ENCODE peak calls at places on chromosome 22, in four cellular contexts. E is heart right ventricle, D is brain microvascular endothelial cell, X is stomach. I is an unnamed sample.

GRCh38 chr22:50306753-50307749 is at the start of gene PLXNB2:
- DNase-seq in E (peak), D (peak), X (peak), I (no peak)

GRCh38 chr22:46084376-46084775 is 66.0 kb upstream of the PPARA start:
- DNase-seq in E (peak), D (no peak), X (no peak), I (no peak)

GRCh38 chr22:26797910-26798309 is 140.5 kb downstream of the MIAT start:
- DNase-seq in E (no peak), D (no peak), X (no peak), I (no peak)

GRCh38 chr22:32818446-32819115 is 17.1 kb downstream of the TIMP3 start:
- DNase-seq in E (no peak), D (no peak), X (no peak), I (no peak)

GRCh38 chr22:35883028-35883620 is 145.5 kb downstream of the RBFOX2 start:
- DNase-seq in E (no peak), D (no peak), X (no peak), I (peak)

GRCh38 chr22:26479792-26480610 is 3.6 kb downstream of the HPS4 start:
- DNase-seq in E (no peak), D (no peak), X (no peak), I (no peak)

GRCh38 chr22:20061481-20061861 is 18.6 kb upstream of the DGCR8 start:
- DNase-seq in E (peak), D (no peak), X (no peak), I (no peak)

GRCh38 chr22:39362932-39363331 is 13.1 kb downstream of the SYNGR1 start:
- DNase-seq in E (no peak), D (no peak), X (no peak), I (no peak)

GRCh38 chr22:44622147-44622427 is 79.9 kb upstream of the PRR5 start:
- DNase-seq in E (no peak), D (no peak), X (no peak), I (no peak)

GRCh38 chr22:25900390-25900789 is 158.4 kb downstream of the MYO18B start:
- DNase-seq in E (no peak), D (no peak), X (no peak), I (no peak)

GRCh38 chr22:38734203-38735100 is 21.3 kb downstream of the SUN2 start:
- DNase-seq in E (no peak), D (no peak), X (no peak), I (no peak)

GRCh38 chr22:43462701-43463100 is 50.9 kb downstream of the MPPED1 start:
- DNase-seq in E (no peak), D (no peak), X (no peak), I (no peak)

GRCh38 chr22:30414525-30415047 is 11.0 kb upstream of the MTFP1 start:
- DNase-seq in E (no peak), D (no peak), X (no peak), I (no peak)

GRCh38 chr22:21791635-21792625 is 56.3 kb upstream of the YPEL1 start:
- DNase-seq in E (no peak), D (peak), X (no peak), I (no peak)

GRCh38 chr22:44351685-44352377 is 39.1 kb upstream of the SHISAL1 start:
- DNase-seq in E (no peak), D (peak), X (no peak), I (peak)

GRCh38 chr22:40707154-40707553 is 27.9 kb downstream of the MCHR1 start:
- DNase-seq in E (no peak), D (no peak), X (no peak), I (no peak)

GRCh38 chr22:26779108-26779507 is 121.7 kb downstream of the MIAT start:
- DNase-seq in E (no peak), D (no peak), X (no peak), I (no peak)

GRCh38 chr22:16717699-16718558 is 107.3 kb downstream of the XKR3 start:
- DNase-seq in E (no peak), D (no peak), X (no peak), I (no peak)

GRCh38 chr22:24153353-24153752 is 27.9 kb upstream of the SUSD2 start:
- DNase-seq in E (no peak), D (peak), X (no peak), I (no peak)

GRCh38 chr22:43169310-43170130 is 17.4 kb downstream of the TTLL12 start:
- DNase-seq in E (no peak), D (no peak), X (no peak), I (no peak)

GRCh38 chr22:19971276-19972124 is 29.9 kb upstream of the TXNRD2 start:
- DNase-seq in E (no peak), D (no peak), X (peak), I (no peak)

GRCh38 chr22:48278620-48279464 is 1516.4 kb downstream of the TBC1D22A start:
- DNase-seq in E (no peak), D (no peak), X (no peak), I (no peak)

GRCh38 chr22:49807780-49808708 is 19.6 kb downstream of the BRD1 start:
- DNase-seq in E (no peak), D (no peak), X (no peak), I (no peak)

GRCh38 chr22:30968015-30968923 is at the start of gene MORC2:
- DNase-seq in E (no peak), D (no peak), X (peak), I (peak)

GRCh38 chr22:22573047-22573889 is 14.2 kb upstream of the PRAME start:
- DNase-seq in E (no peak), D (no peak), X (no peak), I (no peak)

GRCh38 chr22:17570851-17571631 is 7.7 kb downstream of the SLC25A18 start:
- DNase-seq in E (peak), D (peak), X (peak), I (peak)

GRCh38 chr22:30922151-30922611 is 46.4 kb downstream of the MORC2 start:
- DNase-seq in E (peak), D (peak), X (peak), I (no peak)

DNA sequence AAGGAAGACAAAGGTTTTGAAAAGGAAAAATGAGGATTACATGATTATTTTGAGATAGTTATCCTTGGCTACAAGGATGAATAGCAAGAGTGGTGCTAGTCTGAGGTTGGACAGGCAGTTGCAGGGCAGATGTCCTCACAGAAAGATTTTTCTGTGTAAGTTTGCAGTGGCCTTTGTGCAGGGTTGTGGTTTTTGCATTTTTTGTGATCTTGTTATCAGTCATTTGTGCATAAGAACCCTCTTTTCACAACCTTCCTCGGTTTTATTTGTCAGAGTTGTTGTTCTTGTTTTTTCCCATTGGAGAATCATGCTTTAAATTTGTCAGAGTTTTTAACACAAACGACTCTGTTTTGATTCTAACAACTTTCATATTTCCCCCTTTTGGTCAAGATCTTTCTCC is 1.4 kb downstream of the CCDC134 start:
- DNase-seq in E (no peak), D (no peak), X (no peak), I (no peak)
- H3K4me3 ChIP-seq in E (no peak), D (no peak), X (peak), I (peak)

GRCh38 chr22:33917744-33918406 is 2.4 kb downstream of the LARGE1 start:
- DNase-seq in E (no peak), D (no peak), X (no peak), I (no peak)
- TF ChIP-seq CTCF in E (peak), D (peak), X (no peak), I (no peak)

GRCh38 chr22:41782751-41783150 is 17.7 kb upstream of the CCDC134 start:
- DNase-seq in E (no peak), D (no peak), X (no peak), I (no peak)
- H3K4me3 ChIP-seq in E (no peak), D (no peak), X (no peak), I (no peak)

GRCh38 chr22:47199261-47199948 is 437.0 kb downstream of the TBC1D22A start:
- DNase-seq in E (no peak), D (no peak), X (peak), I (no peak)
- TF ChIP-seq CTCF in E (no peak), D (no peak), X (no peak), I (no peak)

GRCh38 chr22:37544955-37545702 is 15.2 kb upstream of the CDC42EP1 start:
- DNase-seq in E (peak), D (peak), X (peak), I (no peak)
- H3K4me3 ChIP-seq in E (peak), D (peak), X (peak), I (no peak)

GRCh38 chr22:28771195-28771791 is 1.2 kb upstream of the CCDC117 start:
- DNase-seq in E (no peak), D (no peak), X (peak), I (no peak)

GRCh38 chr22:28773461-28773867 is 969 bp downstream of the CCDC117 start:
- DNase-seq in E (no peak), D (no peak), X (no peak), I (no peak)

GRCh38 chr22:28774378-28774777 is 1.9 kb downstream of the CCDC117 start:
- DNase-seq in E (no peak), D (no peak), X (no peak), I (no peak)

GRCh38 chr22:28769394-28770085 is 3.0 kb upstream of the CCDC117 start:
- DNase-seq in E (no peak), D (no peak), X (no peak), I (no peak)

DNA sequence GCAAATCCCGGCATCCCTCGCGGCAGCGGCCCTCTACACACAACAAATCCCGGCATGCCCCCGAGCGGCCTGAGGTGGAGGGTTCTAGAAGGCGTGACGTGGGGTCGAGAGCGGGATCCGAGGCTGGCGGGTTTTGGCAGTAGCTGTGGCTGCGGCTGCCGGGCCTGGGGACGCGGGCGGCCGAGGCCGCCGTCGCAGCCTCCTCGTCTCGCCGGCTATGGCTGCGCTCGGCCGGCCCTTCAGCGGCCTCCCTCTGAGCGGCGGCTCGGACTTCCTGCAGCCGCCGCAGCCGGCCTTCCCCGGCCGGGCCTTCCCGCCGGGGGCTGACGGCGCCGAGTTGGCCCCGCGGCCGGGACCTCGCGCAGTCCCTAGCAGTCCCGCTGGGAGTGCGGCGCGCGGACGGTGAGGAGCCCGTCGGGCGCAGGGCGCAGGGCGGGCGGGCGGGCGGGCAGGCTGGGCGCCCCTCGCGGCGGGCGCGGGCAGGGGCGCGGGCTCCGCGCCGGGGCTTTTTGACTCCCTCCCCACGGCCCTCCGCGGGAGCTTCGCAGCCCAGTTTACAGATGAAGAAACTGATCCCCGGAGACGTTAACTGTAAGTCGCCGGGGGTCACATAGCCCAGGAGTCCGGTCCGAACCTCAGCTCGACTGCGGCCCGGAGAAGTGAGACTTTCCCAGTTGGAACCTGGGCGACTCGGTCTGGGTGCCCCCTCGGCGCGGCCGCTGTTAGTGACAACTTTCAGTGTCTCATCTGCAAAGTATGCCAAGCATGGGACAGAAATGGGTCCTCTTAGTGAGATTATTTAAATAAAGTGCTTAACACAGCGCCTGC is at the start of gene CCDC117:
- DNase-seq in E (peak), D (peak), X (peak), I (peak)
- TF ChIP-seq CTCF in E (peak), D (peak), X (peak), I (no peak)

DNA sequence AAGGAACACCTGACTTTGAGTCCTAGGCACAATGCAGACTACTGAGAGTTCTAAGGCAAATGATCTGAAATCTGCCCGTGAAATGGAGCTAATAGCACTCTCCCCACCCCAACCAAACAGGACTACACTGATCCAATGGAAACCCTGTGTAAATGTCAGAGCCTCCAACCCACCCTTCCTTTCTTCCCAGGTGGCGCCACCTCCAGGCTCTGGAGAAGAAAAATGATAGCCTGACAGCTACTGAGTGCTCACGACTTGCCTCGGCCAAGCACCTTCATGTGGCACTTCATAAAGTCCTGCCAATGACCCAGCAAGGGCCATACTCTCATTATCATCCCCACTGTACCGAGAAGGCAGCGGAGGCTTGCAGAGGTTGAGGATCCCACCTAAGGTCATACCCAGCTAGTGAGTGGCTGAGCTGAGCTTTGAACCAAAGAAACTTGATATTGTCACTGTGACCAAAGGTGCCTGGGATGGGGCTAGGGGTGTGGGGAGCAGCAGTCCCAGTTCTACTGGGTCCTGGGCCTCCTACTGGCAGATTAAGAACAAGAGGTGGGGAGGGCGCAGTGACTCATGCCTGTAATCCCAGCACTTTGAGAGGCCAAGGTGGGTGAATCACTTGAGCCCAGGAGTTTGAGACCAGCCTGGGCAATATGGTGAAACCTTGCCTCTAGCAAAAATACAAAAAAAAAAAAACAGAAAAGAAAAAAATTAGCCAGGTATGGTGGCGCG is 20.5 kb downstream of the TST start:
- DNase-seq in E (no peak), D (no peak), X (no peak), I (no peak)
- H3K4me3 ChIP-seq in E (no peak), D (no peak), X (no peak), I (no peak)

I was measured in retinal pigment epithelial cell.